ENCODE peak calls at places on chromosome 18, in nine cellular contexts. W, X, Y, L, I, A, D, Q and R are unnamed samples.

GRCh38 chr18:56910967-56911366 is 235.9 kb upstream of the BOD1L2 start:
- DNase-seq in W (peak), X (no peak), Y (no peak), L (no peak), I (no peak), A (no peak), D (no peak), Q (no peak), R (no peak)

GRCh38 chr18:21508302-21508701 is 92.2 kb downstream of the ESCO1 start:
- DNase-seq in W (peak), X (no peak), Y (no peak), L (no peak), I (no peak), A (no peak), D (no peak), Q (no peak), R (no peak)

GRCh38 chr18:58166278-58166844 is 122.3 kb downstream of the NEDD4L start:
- DNase-seq in W (no peak), X (no peak), Y (no peak), L (no peak), I (no peak), A (no peak), D (no peak), Q (no peak), R (no peak)

GRCh38 chr18:11728247-11728646 is 39.2 kb downstream of the GNAL start:
- DNase-seq in W (peak), X (no peak), Y (no peak), L (no peak), I (no peak), A (no peak), D (no peak), Q (no peak), R (peak)

GRCh38 chr18:22667158-22667557 is 249.4 kb upstream of the CTAGE1 start:
- DNase-seq in W (no peak), X (no peak), Y (no peak), L (no peak), I (no peak), A (no peak), D (no peak), Q (no peak), R (no peak)

GRCh38 chr18:2104620-2105462 is 466.5 kb downstream of the METTL4 start:
- DNase-seq in W (peak), X (peak), Y (no peak), L (peak), I (peak), A (no peak), D (no peak), Q (peak), R (peak)

GRCh38 chr18:1663879-1664705 is 759.4 kb downstream of the ADCYAP1 start:
- DNase-seq in W (peak), X (no peak), Y (no peak), L (no peak), I (peak), A (no peak), D (no peak), Q (peak), R (peak)

GRCh38 chr18:48942086-48942485 is 8.7 kb downstream of the SMAD7 start:
- DNase-seq in W (no peak), X (no peak), Y (no peak), L (no peak), I (no peak), A (no peak), D (no peak), Q (no peak), R (no peak)

GRCh38 chr18:44589709-44590108 is 91.0 kb upstream of the SETBP1 start:
- DNase-seq in W (no peak), X (no peak), Y (no peak), L (no peak), I (no peak), A (no peak), D (no peak), Q (no peak), R (no peak)

DNA sequence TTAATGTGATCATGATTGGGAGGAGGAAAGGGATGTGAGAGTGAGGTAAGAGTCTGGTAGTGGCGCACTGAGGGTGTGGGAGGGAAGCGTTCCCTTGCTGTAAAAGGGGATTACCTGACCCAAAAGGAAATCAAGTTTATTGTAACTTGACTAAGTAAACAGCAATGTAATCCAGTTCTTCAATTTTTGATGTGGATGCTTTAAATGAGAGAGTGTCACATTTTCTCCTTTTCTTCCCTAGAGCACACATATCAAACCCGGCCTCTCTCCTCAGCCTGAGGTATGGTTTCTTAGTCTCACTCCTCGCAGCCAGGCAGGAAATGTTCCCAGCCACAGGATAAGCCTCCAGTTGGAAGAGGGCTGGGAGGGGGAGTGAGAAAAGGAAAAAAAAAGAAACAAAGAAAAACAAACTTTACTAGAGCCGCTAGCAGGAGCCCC is 688 bp upstream of the ARHGAP28 start:
- DNase-seq in W (no peak), X (no peak), Y (no peak), L (no peak), I (no peak), A (no peak), D (no peak), Q (no peak), R (no peak)
- H3K4me3 ChIP-seq in W (peak), X (peak), Y (peak), L (peak), I (peak), A (peak), D (peak), Q (peak), R (peak)

GRCh38 chr18:26322892-26323653 is 96.8 kb downstream of the TAF4B start:
- DNase-seq in W (no peak), X (no peak), Y (no peak), L (no peak), I (no peak), A (no peak), D (no peak), Q (no peak), R (no peak)
- H3K27ac ChIP-seq in W (no peak), X (no peak), Y (no peak), L (no peak), I (no peak), A (no peak), D (no peak), Q (no peak), R (no peak)

DNA sequence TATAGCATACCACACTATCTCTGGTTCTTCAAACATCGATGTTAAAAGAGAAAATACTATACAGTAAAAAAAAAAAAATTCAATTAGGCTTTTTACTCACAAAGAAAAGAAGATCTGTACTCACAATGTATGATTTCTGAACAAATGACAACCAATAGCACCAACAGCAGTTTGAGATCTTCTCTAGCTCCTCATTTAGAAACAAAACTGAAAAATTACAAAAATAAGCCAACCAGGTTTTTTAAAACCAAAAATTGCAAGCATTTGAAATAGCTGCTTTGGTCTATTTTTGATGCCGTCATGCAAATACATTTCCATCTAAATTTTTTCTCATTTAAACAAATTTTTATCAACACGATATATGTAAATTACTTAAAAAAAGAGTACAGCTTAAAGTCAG is 34.3 kb upstream of the RALBP1 start:
- DNase-seq in W (no peak), X (no peak), Y (no peak), L (no peak), I (no peak), A (no peak), D (no peak), Q (no peak), R (no peak)
- H3K4me3 ChIP-seq in W (no peak), X (no peak), Y (no peak), L (no peak), I (no peak), A (no peak), D (no peak), Q (no peak), R (no peak)

GRCh38 chr18:61572871-61573270 is 239.6 kb downstream of the CDH20 start:
- DNase-seq in W (no peak), X (no peak), Y (no peak), L (peak), I (no peak), A (no peak), D (no peak), Q (no peak), R (no peak)

GRCh38 chr18:61569176-61569892 is 236.1 kb downstream of the CDH20 start:
- DNase-seq in W (peak), X (no peak), Y (no peak), L (peak), I (no peak), A (no peak), D (no peak), Q (peak), R (no peak)

GRCh38 chr18:61574665-61575064 is 241.4 kb downstream of the CDH20 start:
- DNase-seq in W (no peak), X (no peak), Y (no peak), L (no peak), I (no peak), A (no peak), D (no peak), Q (no peak), R (no peak)

GRCh38 chr18:61575419-61575818 is 242.2 kb downstream of the CDH20 start:
- DNase-seq in W (peak), X (no peak), Y (no peak), L (no peak), I (no peak), A (no peak), D (no peak), Q (no peak), R (no peak)

GRCh38 chr18:61570070-61570469 is 236.8 kb downstream of the CDH20 start:
- DNase-seq in W (no peak), X (no peak), Y (no peak), L (no peak), I (no peak), A (no peak), D (no peak), Q (no peak), R (no peak)
- H3K27ac ChIP-seq in W (no peak), X (no peak), Y (no peak), L (peak), I (no peak), A (no peak), D (no peak), Q (peak), R (no peak)

GRCh38 chr18:36481935-36482334 is 184.4 kb downstream of the FHOD3 start:
- DNase-seq in W (no peak), X (no peak), Y (no peak), L (no peak), I (no peak), A (no peak), D (no peak), Q (no peak), R (no peak)
- H3K4me3 ChIP-seq in W (peak), X (no peak), Y (no peak), L (no peak), I (no peak), A (no peak), D (no peak), Q (no peak), R (no peak)

GRCh38 chr18:63099848-63100625 is 219.5 kb downstream of the BCL2 start:
- DNase-seq in W (no peak), X (no peak), Y (no peak), L (no peak), I (peak), A (no peak), D (no peak), Q (peak), R (no peak)

GRCh38 chr18:63099026-63099840 is 220.3 kb downstream of the BCL2 start:
- DNase-seq in W (no peak), X (no peak), Y (no peak), L (no peak), I (no peak), A (no peak), D (no peak), Q (no peak), R (no peak)

GRCh38 chr18:63097198-63097597 is 222.4 kb downstream of the BCL2 start:
- DNase-seq in W (no peak), X (no peak), Y (peak), L (no peak), I (no peak), A (no peak), D (no peak), Q (no peak), R (no peak)

GRCh38 chr18:63096327-63096874 is 223.2 kb downstream of the BCL2 start:
- DNase-seq in W (no peak), X (no peak), Y (no peak), L (no peak), I (no peak), A (no peak), D (no peak), Q (no peak), R (no peak)

DNA sequence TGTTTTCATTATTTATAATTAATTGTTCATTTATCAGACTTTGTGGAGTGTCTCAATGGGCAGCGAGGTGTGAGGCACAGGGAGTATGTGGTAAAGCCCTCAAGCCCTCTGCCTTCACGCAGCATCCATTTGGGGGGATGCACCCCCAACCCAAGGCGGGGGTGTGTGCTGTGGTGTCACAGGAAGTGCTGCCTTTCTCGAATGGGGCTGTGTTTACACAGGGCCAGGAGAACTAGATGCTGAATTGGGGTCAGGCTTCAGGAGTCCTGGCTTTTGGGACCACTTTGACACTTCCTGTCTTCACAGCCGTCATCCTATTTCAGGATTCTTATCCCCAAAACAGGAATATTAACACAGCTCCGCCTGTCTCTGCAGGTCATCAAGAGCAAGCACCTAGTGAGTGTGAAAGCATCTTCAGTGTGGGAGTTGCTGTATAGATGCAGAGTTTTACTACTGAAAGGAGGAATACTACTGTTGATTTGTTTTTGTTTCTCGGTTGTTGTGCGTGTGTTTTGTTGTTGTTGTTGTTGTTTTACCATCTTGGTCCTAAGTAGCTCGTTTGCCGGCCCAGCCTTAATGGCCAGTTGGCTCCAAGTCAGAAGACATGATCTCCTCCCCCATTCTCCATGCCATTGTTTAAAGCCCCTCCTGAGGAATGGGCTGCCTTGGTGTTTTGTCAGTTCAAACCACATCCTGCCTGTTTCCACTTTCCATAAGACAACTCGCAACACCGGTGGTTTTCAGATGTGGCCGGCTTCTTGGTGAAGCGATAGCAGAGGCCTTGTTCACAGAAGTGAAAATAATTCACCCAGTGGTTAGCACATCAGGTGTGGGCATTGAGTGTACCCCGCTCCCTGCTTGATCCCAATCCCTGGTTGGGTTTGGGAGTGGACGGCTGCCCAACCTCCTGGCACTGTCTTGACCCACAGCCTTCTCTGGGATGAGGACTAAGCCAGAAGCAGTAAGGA is 221.3 kb downstream of the BCL2 start:
- DNase-seq in W (no peak), X (peak), Y (no peak), L (no peak), I (no peak), A (no peak), D (no peak), Q (no peak), R (no peak)
- H3K27ac ChIP-seq in W (no peak), X (peak), Y (no peak), L (no peak), I (no peak), A (no peak), D (no peak), Q (no peak), R (no peak)

GRCh38 chr18:76349067-76349715 is 145.9 kb downstream of the ZNF516 start:
- DNase-seq in W (peak), X (peak), Y (peak), L (no peak), I (no peak), A (peak), D (no peak), Q (peak), R (peak)
- H3K4me3 ChIP-seq in W (no peak), X (peak), Y (no peak), L (no peak), I (peak), A (peak), D (peak), Q (peak), R (no peak)

DNA sequence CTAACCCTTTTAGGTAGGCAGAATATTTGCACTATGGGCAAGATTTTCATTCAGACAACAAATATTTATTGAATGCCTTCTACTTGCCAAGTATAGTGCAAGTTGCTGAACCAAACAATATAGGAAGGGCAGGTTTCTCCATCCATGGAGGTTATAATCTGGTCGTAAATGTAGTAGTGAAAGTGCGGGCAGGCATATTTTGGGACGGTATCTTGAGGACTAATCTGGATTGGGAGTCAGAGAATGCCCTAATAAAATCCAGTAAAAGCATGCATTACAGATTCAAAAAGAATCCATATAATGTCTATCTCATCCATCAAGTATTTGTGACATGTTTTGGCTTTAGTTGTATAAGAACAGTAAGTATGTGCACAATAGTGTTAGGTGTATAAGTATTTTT is 1.7 kb upstream of the NDUFV2 start:
- DNase-seq in W (no peak), X (no peak), Y (no peak), L (no peak), I (no peak), A (no peak), D (no peak), Q (no peak), R (no peak)
- H3K27ac ChIP-seq in W (no peak), X (no peak), Y (no peak), L (no peak), I (no peak), A (no peak), D (peak), Q (no peak), R (no peak)

GRCh38 chr18:62323483-62324354 is 1.4 kb upstream of the TNFRSF11A start:
- DNase-seq in W (peak), X (no peak), Y (no peak), L (no peak), I (no peak), A (no peak), D (no peak), Q (no peak), R (no peak)

GRCh38 chr18:62326646-62327348 is 1.7 kb downstream of the TNFRSF11A start:
- DNase-seq in W (no peak), X (no peak), Y (no peak), L (no peak), I (no peak), A (no peak), D (no peak), Q (no peak), R (no peak)

GRCh38 chr18:62324355-62324828 is 718 bp upstream of the TNFRSF11A start:
- DNase-seq in W (peak), X (no peak), Y (no peak), L (no peak), I (no peak), A (no peak), D (no peak), Q (no peak), R (no peak)

GRCh38 chr18:62325806-62326645 is 916 bp downstream of the TNFRSF11A start:
- DNase-seq in W (peak), X (no peak), Y (no peak), L (no peak), I (no peak), A (no peak), D (no peak), Q (no peak), R (peak)

GRCh38 chr18:62324917-62325805 is at the start of gene TNFRSF11A:
- DNase-seq in W (peak), X (peak), Y (no peak), L (no peak), I (peak), A (no peak), D (no peak), Q (peak), R (peak)
- H3K4me3 ChIP-seq in W (peak), X (peak), Y (peak), L (peak), I (peak), A (peak), D (peak), Q (peak), R (peak)

GRCh38 chr18:42784612-42785011 is 330.9 kb downstream of the RIT2 start:
- DNase-seq in W (no peak), X (no peak), Y (no peak), L (no peak), I (no peak), A (no peak), D (no peak), Q (no peak), R (no peak)
- H3K27ac ChIP-seq in W (no peak), X (no peak), Y (no peak), L (no peak), I (no peak), A (no peak), D (no peak), Q (no peak), R (no peak)